ENCODE peak calls at places on chromosomes 11 and 22, in six cellular contexts. One of them, this sample, is unnamed.

GRCh38 chr22:36332623-36333331 is 55.0 kb downstream of the MYH9 start:
- DNase-seq in mucosa of descending colon: no peak
- DNase-seq in pancreas: peak; percentile 55
- DNase-seq in cardiac fibroblast: peak; percentile 56
- DNase-seq in IMR-90: peak; percentile 83
- DNase-seq in GM12865: peak; percentile 87
- DNase-seq in this sample: peak; percentile 80

GRCh38 chr11:32060063-32060462 is 30.8 kb upstream of the RCN1 start:
- DNase-seq in mucosa of descending colon: no peak
- DNase-seq in GM12865: no peak
- DNase-seq in pancreas: no peak
- DNase-seq in IMR-90: no peak
- DNase-seq in cardiac fibroblast: no peak
- DNase-seq in this sample: no peak

GRCh38 chr11:37811349-37811748 is 1213.3 kb upstream of the RAG2 start:
- DNase-seq in GM12865: no peak
- DNase-seq in IMR-90: no peak
- DNase-seq in pancreas: no peak
- DNase-seq in cardiac fibroblast: no peak
- DNase-seq in mucosa of descending colon: no peak
- DNase-seq in this sample: no peak

GRCh38 chr11:2093575-2094353 is 45.4 kb downstream of the IGF2 start:
- DNase-seq in pancreas: peak; percentile 50
- DNase-seq in mucosa of descending colon: no peak
- DNase-seq in GM12865: no peak
- DNase-seq in IMR-90: no peak
- DNase-seq in cardiac fibroblast: peak; percentile 30
- DNase-seq in this sample: no peak

GRCh38 chr22:38298312-38299000 is 18.8 kb downstream of the CSNK1E start:
- DNase-seq in GM12865: peak; percentile 54
- DNase-seq in cardiac fibroblast: peak; percentile 94
- DNase-seq in mucosa of descending colon: peak; percentile 51
- DNase-seq in IMR-90: peak; percentile 88
- DNase-seq in pancreas: no peak
- DNase-seq in this sample: peak; percentile 100

GRCh38 chr11:77770629-77771028 is 49.9 kb downstream of the RSF1 start:
- DNase-seq in pancreas: no peak
- DNase-seq in cardiac fibroblast: no peak
- DNase-seq in mucosa of descending colon: no peak
- DNase-seq in GM12865: no peak
- DNase-seq in IMR-90: no peak
- DNase-seq in this sample: no peak

GRCh38 chr11:99257131-99257530 is 236.4 kb downstream of the CNTN5 start:
- DNase-seq in mucosa of descending colon: no peak
- DNase-seq in IMR-90: no peak
- DNase-seq in cardiac fibroblast: peak; percentile 19
- DNase-seq in GM12865: no peak
- DNase-seq in pancreas: no peak
- DNase-seq in this sample: peak; percentile 67

GRCh38 chr11:83033367-83033766 is 38.3 kb downstream of the RAB30 start:
- DNase-seq in cardiac fibroblast: no peak
- DNase-seq in mucosa of descending colon: no peak
- DNase-seq in IMR-90: no peak
- DNase-seq in GM12865: no peak
- DNase-seq in pancreas: no peak
- DNase-seq in this sample: no peak

GRCh38 chr11:65355776-65356393 is 1.3 kb downstream of the TIGD3 start:
- DNase-seq in cardiac fibroblast: peak; percentile 50
- DNase-seq in pancreas: no peak
- DNase-seq in GM12865: no peak
- DNase-seq in IMR-90: peak; percentile 33
- DNase-seq in mucosa of descending colon: peak; percentile 65
- DNase-seq in this sample: peak; percentile 57

GRCh38 chr22:39558950-39559349 is 11.6 kb upstream of the CACNA1I start:
- DNase-seq in cardiac fibroblast: no peak
- DNase-seq in mucosa of descending colon: no peak
- DNase-seq in IMR-90: no peak
- DNase-seq in pancreas: no peak
- DNase-seq in GM12865: no peak
- DNase-seq in this sample: no peak

GRCh38 chr22:39558254-39558727 is 12.3 kb upstream of the CACNA1I start:
- DNase-seq in pancreas: no peak
- DNase-seq in GM12865: no peak
- DNase-seq in IMR-90: no peak
- DNase-seq in mucosa of descending colon: no peak
- DNase-seq in cardiac fibroblast: no peak
- DNase-seq in this sample: no peak

GRCh38 chr22:39560127-39560526 is 10.4 kb upstream of the CACNA1I start:
- DNase-seq in IMR-90: no peak
- DNase-seq in GM12865: no peak
- DNase-seq in cardiac fibroblast: no peak
- DNase-seq in pancreas: no peak
- DNase-seq in mucosa of descending colon: no peak
- DNase-seq in this sample: no peak

GRCh38 chr22:39559456-39560105 is 11.0 kb upstream of the CACNA1I start:
- DNase-seq in GM12865: peak; percentile 32
- DNase-seq in pancreas: no peak
- DNase-seq in IMR-90: no peak
- DNase-seq in cardiac fibroblast: peak; percentile 12
- DNase-seq in mucosa of descending colon: no peak
- DNase-seq in this sample: no peak

DNA sequence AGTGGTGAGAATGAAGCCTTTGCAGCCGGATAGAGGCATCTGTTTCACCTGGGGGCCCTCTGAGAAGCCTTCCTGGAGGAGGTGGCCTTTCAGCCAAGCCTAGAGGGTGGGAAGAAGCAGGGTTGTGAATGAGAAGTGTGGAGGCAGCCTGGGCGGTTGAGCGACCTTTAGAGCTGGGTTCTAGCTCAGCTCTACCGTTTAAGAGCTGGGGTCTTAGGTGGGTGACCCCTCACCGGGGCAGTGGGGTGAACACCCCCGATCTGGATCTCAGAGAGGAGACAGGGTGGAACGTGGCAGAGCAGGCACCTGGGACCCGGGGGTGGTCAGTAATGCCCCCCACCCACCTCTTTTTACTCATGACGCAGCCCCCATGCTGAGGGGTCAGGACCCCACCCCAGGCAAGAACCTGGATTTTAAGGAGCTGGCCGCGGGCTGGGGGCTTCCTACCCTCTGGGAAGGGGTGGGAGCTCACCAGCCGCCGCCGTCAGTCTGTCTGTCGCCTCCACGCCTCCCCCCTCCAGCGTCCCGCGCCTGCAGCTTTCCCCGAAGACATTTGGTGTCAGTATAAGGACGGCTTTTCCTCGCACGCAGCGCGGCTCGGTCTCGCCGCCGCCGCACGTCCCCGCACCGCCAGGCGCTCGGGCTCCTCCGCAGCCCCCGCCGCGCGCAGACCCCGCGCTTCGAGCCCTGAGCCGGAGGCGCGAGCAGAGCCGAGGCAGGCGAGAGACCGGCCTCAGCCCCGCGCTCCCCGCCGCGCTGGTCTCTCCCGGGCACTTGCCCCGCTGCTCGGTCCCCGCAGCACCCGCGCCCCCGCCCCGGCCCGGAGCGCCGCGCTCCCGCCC is 13.4 kb upstream of the CACNA1I start:
- DNase-seq in cardiac fibroblast: peak; percentile 22
- DNase-seq in GM12865: no peak
- DNase-seq in IMR-90: peak; percentile 7
- DNase-seq in pancreas: no peak
- DNase-seq in mucosa of descending colon: no peak
- DNase-seq in this sample: peak; percentile 22
- TF ChIP-seq CTCF in cardiac fibroblast: no peak
- TF ChIP-seq CTCF in GM12865: no peak
- TF ChIP-seq CTCF in IMR-90: peak; percentile 39
- TF ChIP-seq CTCF in pancreas: no peak
- TF ChIP-seq CTCF in mucosa of descending colon: no peak
- TF ChIP-seq CTCF in this sample: peak; percentile 27

GRCh38 chr22:47153854-47154542 is 391.5 kb downstream of the TBC1D22A start:
- DNase-seq in cardiac fibroblast: peak; percentile 2
- DNase-seq in GM12865: no peak
- DNase-seq in mucosa of descending colon: no peak
- DNase-seq in pancreas: no peak
- DNase-seq in IMR-90: peak; percentile 13
- DNase-seq in this sample: no peak
- H3K4me3 ChIP-seq in cardiac fibroblast: no peak overlapping the region
- H3K4me3 ChIP-seq in GM12865: no peak overlapping the region
- H3K4me3 ChIP-seq in mucosa of descending colon: no peak overlapping the region
- H3K4me3 ChIP-seq in pancreas: no peak overlapping the region
- H3K4me3 ChIP-seq in IMR-90: no peak overlapping the region
- H3K4me3 ChIP-seq in this sample: no peak overlapping the region

GRCh38 chr11:18522388-18522787 is 4.4 kb downstream of the TSG101 start:
- DNase-seq in GM12865: peak; percentile 40
- DNase-seq in IMR-90: no peak
- DNase-seq in cardiac fibroblast: peak; percentile 6
- DNase-seq in pancreas: no peak
- DNase-seq in mucosa of descending colon: no peak
- DNase-seq in this sample: peak; percentile 14
- TF ChIP-seq CTCF in GM12865: peak; percentile 34
- TF ChIP-seq CTCF in IMR-90: peak; percentile 7
- TF ChIP-seq CTCF in cardiac fibroblast: peak; percentile 11
- TF ChIP-seq CTCF in pancreas: no peak
- TF ChIP-seq CTCF in mucosa of descending colon: no peak
- TF ChIP-seq CTCF in this sample: peak; percentile 25

GRCh38 chr11:110289472-110289871 is 6.9 kb downstream of the RDX start:
- DNase-seq in IMR-90: no peak
- DNase-seq in mucosa of descending colon: no peak
- DNase-seq in cardiac fibroblast: no peak
- DNase-seq in pancreas: no peak
- DNase-seq in GM12865: no peak
- DNase-seq in this sample: peak; percentile 37
- H3K4me3 ChIP-seq in IMR-90: no peak overlapping the region
- H3K4me3 ChIP-seq in mucosa of descending colon: no peak overlapping the region
- H3K4me3 ChIP-seq in cardiac fibroblast: no peak overlapping the region
- H3K4me3 ChIP-seq in pancreas: no peak overlapping the region
- H3K4me3 ChIP-seq in GM12865: no peak overlapping the region
- H3K4me3 ChIP-seq in this sample: no peak overlapping the region

DNA sequence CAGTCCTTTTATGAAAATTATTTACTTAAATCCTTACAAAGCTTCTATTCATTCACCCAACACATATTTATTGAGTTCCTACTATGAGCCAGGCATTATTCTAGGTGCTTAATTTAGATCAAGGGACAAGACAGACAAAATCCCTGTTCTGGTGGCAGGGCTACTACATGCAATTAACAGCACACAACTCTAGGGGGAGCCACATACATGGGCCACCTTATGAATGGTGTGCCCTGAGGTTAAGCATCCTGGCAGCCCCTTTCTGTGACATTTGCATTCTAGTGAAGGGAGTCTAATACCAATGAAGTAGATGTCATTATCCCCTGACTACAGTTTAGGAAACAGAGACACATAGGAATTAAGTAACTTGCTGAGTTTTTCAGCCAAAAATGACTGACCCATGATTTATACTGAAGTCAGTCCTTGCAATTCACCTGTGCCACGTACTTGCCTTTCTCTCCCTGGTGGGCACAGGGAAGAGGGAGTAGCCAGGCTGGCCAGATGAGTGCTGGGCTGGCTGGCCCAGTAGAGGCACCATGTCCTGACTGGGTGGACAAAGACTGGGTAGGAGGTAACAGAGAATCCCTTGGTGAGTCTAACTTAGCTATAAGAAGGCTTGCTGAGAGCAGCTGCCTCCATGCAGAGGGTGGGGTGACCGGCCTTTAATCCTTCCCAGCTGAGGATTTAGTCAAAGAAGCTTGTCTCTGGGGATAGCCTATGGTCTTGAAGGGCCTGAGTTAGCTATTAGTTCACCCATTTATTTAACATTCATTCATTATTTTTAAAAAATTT is 52.0 kb upstream of the ELF5 start:
- DNase-seq in GM12865: peak; percentile 35
- DNase-seq in mucosa of descending colon: no peak
- DNase-seq in cardiac fibroblast: no peak
- DNase-seq in IMR-90: no peak
- DNase-seq in pancreas: no peak
- DNase-seq in this sample: no peak
- TF ChIP-seq CTCF in GM12865: peak; percentile 59
- TF ChIP-seq CTCF in mucosa of descending colon: no peak
- TF ChIP-seq CTCF in cardiac fibroblast: peak; percentile 35
- TF ChIP-seq CTCF in IMR-90: peak; percentile 24
- TF ChIP-seq CTCF in pancreas: peak; percentile 22
- TF ChIP-seq CTCF in this sample: peak; percentile 32

DNA sequence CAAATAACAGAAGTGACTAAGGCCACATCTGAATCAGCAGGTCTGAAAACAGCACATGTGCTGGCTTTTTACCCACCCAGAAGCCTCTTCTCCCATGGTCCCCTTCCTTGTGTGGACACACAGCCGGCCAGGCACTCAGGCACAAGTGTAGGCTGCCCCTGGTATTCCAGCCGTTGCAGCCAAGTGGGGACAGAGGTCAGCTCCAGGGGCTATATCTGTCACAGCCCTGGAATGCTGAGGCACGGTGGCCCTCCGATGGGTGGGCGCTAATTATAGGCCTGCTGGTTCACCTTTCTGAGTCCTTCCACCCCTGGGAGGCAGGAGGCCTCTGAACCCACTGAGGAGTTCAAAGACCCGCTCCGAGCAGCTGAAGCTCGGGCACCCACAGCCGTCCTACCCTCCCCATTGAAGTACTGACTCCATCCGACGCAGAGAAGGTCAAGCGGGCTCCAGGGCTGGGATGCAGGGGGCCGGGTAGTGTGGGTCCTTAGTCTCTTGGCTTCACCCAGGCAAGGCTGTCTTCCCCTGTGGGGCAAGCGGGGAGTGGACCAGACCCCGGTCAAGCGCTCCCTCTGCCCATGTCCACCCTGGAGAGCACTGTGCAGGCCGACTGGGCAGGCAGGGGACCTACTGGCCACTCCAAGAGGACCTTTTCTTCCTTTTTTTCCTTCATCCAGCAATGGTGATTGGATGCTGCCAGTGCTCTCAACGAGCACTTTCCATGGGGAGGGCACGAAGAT is 14.3 kb downstream of the FGF3 start:
- DNase-seq in IMR-90: no peak
- DNase-seq in GM12865: no peak
- DNase-seq in cardiac fibroblast: no peak
- DNase-seq in pancreas: no peak
- DNase-seq in mucosa of descending colon: no peak
- DNase-seq in this sample: no peak
- H3K4me3 ChIP-seq in IMR-90: no peak overlapping the region
- H3K4me3 ChIP-seq in GM12865: no peak overlapping the region
- H3K4me3 ChIP-seq in cardiac fibroblast: no peak overlapping the region
- H3K4me3 ChIP-seq in pancreas: no peak overlapping the region
- H3K4me3 ChIP-seq in mucosa of descending colon: no peak overlapping the region
- H3K4me3 ChIP-seq in this sample: no peak overlapping the region

GRCh38 chr22:30045001-30045887 is 35.0 kb upstream of the HORMAD2 start:
- DNase-seq in IMR-90: no peak
- DNase-seq in pancreas: no peak
- DNase-seq in cardiac fibroblast: no peak
- DNase-seq in GM12865: no peak
- DNase-seq in mucosa of descending colon: no peak
- DNase-seq in this sample: no peak
- TF ChIP-seq CTCF in IMR-90: no peak
- TF ChIP-seq CTCF in pancreas: no peak
- TF ChIP-seq CTCF in cardiac fibroblast: no peak
- TF ChIP-seq CTCF in GM12865: no peak
- TF ChIP-seq CTCF in mucosa of descending colon: no peak
- TF ChIP-seq CTCF in this sample: no peak

This sample was measured in choroid plexus epithelial cell.